ENCODE peak calls at places on chromosomes 1 and 21, in eight cellular contexts. One of them, this sample, is unnamed.
A peak's percentile ranks its signal among the peaks of the same experiment; 100 is the strongest.

GRCh38 chr1:61162513-61163274 is 80.3 kb downstream of the NFIA start:
- DNase-seq in GM04503: no peak
- DNase-seq in astrocyte of the hippocampus: no peak
- DNase-seq in neural crest cell: no peak
- DNase-seq in anterior cingulate cortex: no peak
- DNase-seq in effector CD4-positive, alpha-beta T cell: no peak
- DNase-seq in amniotic stem cell: no peak
- DNase-seq in keratinocyte: no peak
- DNase-seq in this sample: no peak

GRCh38 chr1:191348328-191348727 is 809.9 kb upstream of the RGS18 start:
- DNase-seq in GM04503: no peak
- DNase-seq in astrocyte of the hippocampus: no peak
- DNase-seq in neural crest cell: no peak
- DNase-seq in anterior cingulate cortex: no peak
- DNase-seq in effector CD4-positive, alpha-beta T cell: no peak
- DNase-seq in amniotic stem cell: no peak
- DNase-seq in keratinocyte: no peak
- DNase-seq in this sample: no peak

GRCh38 chr1:24551290-24551859 is 4.5 kb upstream of the NCMAP start:
- DNase-seq in GM04503: no peak
- DNase-seq in astrocyte of the hippocampus: no peak
- DNase-seq in neural crest cell: no peak
- DNase-seq in anterior cingulate cortex: no peak
- DNase-seq in effector CD4-positive, alpha-beta T cell: no peak
- DNase-seq in amniotic stem cell: no peak
- DNase-seq in keratinocyte: no peak
- DNase-seq in this sample: no peak

GRCh38 chr1:151131832-151132675 is 14.4 kb downstream of the SEMA6C start:
- DNase-seq in GM04503: no peak
- DNase-seq in astrocyte of the hippocampus: peak; percentile 51
- DNase-seq in neural crest cell: peak; percentile 30
- DNase-seq in anterior cingulate cortex: no peak
- DNase-seq in effector CD4-positive, alpha-beta T cell: no peak
- DNase-seq in amniotic stem cell: no peak
- DNase-seq in keratinocyte: no peak
- DNase-seq in this sample: no peak

GRCh38 chr1:198064181-198064580 is 92.6 kb upstream of the NEK7 start:
- DNase-seq in GM04503: no peak
- DNase-seq in astrocyte of the hippocampus: no peak
- DNase-seq in neural crest cell: no peak
- DNase-seq in anterior cingulate cortex: no peak
- DNase-seq in effector CD4-positive, alpha-beta T cell: no peak
- DNase-seq in amniotic stem cell: peak; percentile 48
- DNase-seq in keratinocyte: no peak
- DNase-seq in this sample: no peak

GRCh38 chr1:109933856-109934711 is 23.4 kb downstream of the CSF1 start:
- DNase-seq in GM04503: peak; percentile 36
- DNase-seq in astrocyte of the hippocampus: peak; percentile 77
- DNase-seq in neural crest cell: no peak
- DNase-seq in anterior cingulate cortex: no peak
- DNase-seq in effector CD4-positive, alpha-beta T cell: no peak
- DNase-seq in amniotic stem cell: peak; percentile 20
- DNase-seq in keratinocyte: no peak
- DNase-seq in this sample: no peak

GRCh38 chr1:169245706-169246105 is 121.9 kb downstream of the NME7 start:
- DNase-seq in GM04503: no peak
- DNase-seq in astrocyte of the hippocampus: no peak
- DNase-seq in neural crest cell: no peak
- DNase-seq in anterior cingulate cortex: no peak
- DNase-seq in effector CD4-positive, alpha-beta T cell: no peak
- DNase-seq in amniotic stem cell: no peak
- DNase-seq in keratinocyte: no peak
- DNase-seq in this sample: no peak

GRCh38 chr1:201719812-201720521 is 109.0 kb upstream of the IPO9 start:
- DNase-seq in GM04503: peak; percentile 83
- DNase-seq in astrocyte of the hippocampus: peak; percentile 74
- DNase-seq in neural crest cell: no peak
- DNase-seq in anterior cingulate cortex: peak; percentile 31
- DNase-seq in effector CD4-positive, alpha-beta T cell: no peak
- DNase-seq in amniotic stem cell: no peak
- DNase-seq in keratinocyte: no peak
- DNase-seq in this sample: peak; percentile 91

GRCh38 chr21:38349111-38349746 is 92.4 kb downstream of the KCNJ15 start:
- DNase-seq in GM04503: no peak
- DNase-seq in astrocyte of the hippocampus: peak; percentile 93
- DNase-seq in neural crest cell: no peak
- DNase-seq in anterior cingulate cortex: no peak
- DNase-seq in effector CD4-positive, alpha-beta T cell: no peak
- DNase-seq in amniotic stem cell: peak; percentile 35
- DNase-seq in keratinocyte: no peak
- DNase-seq in this sample: peak; percentile 24

GRCh38 chr21:43362306-43362927 is 64.5 kb downstream of the SIK1 start:
- DNase-seq in GM04503: no peak
- DNase-seq in astrocyte of the hippocampus: peak; percentile 61
- DNase-seq in neural crest cell: peak; percentile 26
- DNase-seq in anterior cingulate cortex: peak; percentile 35
- DNase-seq in effector CD4-positive, alpha-beta T cell: peak; percentile 85
- DNase-seq in amniotic stem cell: no peak
- DNase-seq in keratinocyte: no peak
- DNase-seq in this sample: peak; percentile 52

GRCh38 chr1:160779662-160780397 is 16.1 kb upstream of the LY9 start:
- DNase-seq in GM04503: no peak
- DNase-seq in astrocyte of the hippocampus: no peak
- DNase-seq in neural crest cell: peak; percentile 40
- DNase-seq in anterior cingulate cortex: no peak
- DNase-seq in effector CD4-positive, alpha-beta T cell: peak; percentile 26
- DNase-seq in amniotic stem cell: no peak
- DNase-seq in keratinocyte: no peak
- DNase-seq in this sample: peak; percentile 55

GRCh38 chr1:9466780-9467755 is 72.2 kb upstream of the SLC25A33 start:
- DNase-seq in GM04503: peak; percentile 23
- DNase-seq in astrocyte of the hippocampus: peak; percentile 33
- DNase-seq in neural crest cell: no peak
- DNase-seq in anterior cingulate cortex: no peak
- DNase-seq in effector CD4-positive, alpha-beta T cell: no peak
- DNase-seq in amniotic stem cell: no peak
- DNase-seq in keratinocyte: no peak
- DNase-seq in this sample: no peak

GRCh38 chr1:58590019-58590418 is 13.0 kb upstream of the TACSTD2 start:
- DNase-seq in GM04503: no peak
- DNase-seq in astrocyte of the hippocampus: no peak
- DNase-seq in neural crest cell: no peak
- DNase-seq in anterior cingulate cortex: no peak
- DNase-seq in effector CD4-positive, alpha-beta T cell: no peak
- DNase-seq in amniotic stem cell: no peak
- DNase-seq in keratinocyte: no peak
- DNase-seq in this sample: no peak

GRCh38 chr1:218816999-218817398 is 356.7 kb upstream of the LYPLAL1 start:
- DNase-seq in GM04503: no peak
- DNase-seq in astrocyte of the hippocampus: no peak
- DNase-seq in neural crest cell: no peak
- DNase-seq in anterior cingulate cortex: no peak
- DNase-seq in effector CD4-positive, alpha-beta T cell: no peak
- DNase-seq in amniotic stem cell: no peak
- DNase-seq in keratinocyte: no peak
- DNase-seq in this sample: no peak

GRCh38 chr1:53276153-53276901 is 38.0 kb upstream of the MAGOH start:
- DNase-seq in GM04503: no peak
- DNase-seq in astrocyte of the hippocampus: no peak
- DNase-seq in neural crest cell: no peak
- DNase-seq in anterior cingulate cortex: no peak
- DNase-seq in effector CD4-positive, alpha-beta T cell: no peak
- DNase-seq in amniotic stem cell: no peak
- DNase-seq in keratinocyte: no peak
- DNase-seq in this sample: no peak

GRCh38 chr1:112239953-112240352 is 156.1 kb upstream of the CTTNBP2NL start:
- DNase-seq in GM04503: no peak
- DNase-seq in astrocyte of the hippocampus: no peak
- DNase-seq in neural crest cell: no peak
- DNase-seq in anterior cingulate cortex: no peak
- DNase-seq in effector CD4-positive, alpha-beta T cell: no peak
- DNase-seq in amniotic stem cell: no peak
- DNase-seq in keratinocyte: no peak
- DNase-seq in this sample: no peak

GRCh38 chr1:162398999-162399580 is 12.8 kb downstream of the SH2D1B start:
- DNase-seq in GM04503: no peak
- DNase-seq in astrocyte of the hippocampus: peak; percentile 31
- DNase-seq in neural crest cell: no peak
- DNase-seq in anterior cingulate cortex: no peak
- DNase-seq in effector CD4-positive, alpha-beta T cell: no peak
- DNase-seq in amniotic stem cell: no peak
- DNase-seq in keratinocyte: no peak
- DNase-seq in this sample: no peak

GRCh38 chr1:223195281-223195680 is 52.2 kb upstream of the TLR5 start:
- DNase-seq in GM04503: no peak
- DNase-seq in astrocyte of the hippocampus: no peak
- DNase-seq in neural crest cell: no peak
- DNase-seq in anterior cingulate cortex: no peak
- DNase-seq in effector CD4-positive, alpha-beta T cell: no peak
- DNase-seq in amniotic stem cell: no peak
- DNase-seq in keratinocyte: no peak
- DNase-seq in this sample: no peak

GRCh38 chr1:94623560-94624148 is 82.1 kb upstream of the F3 start:
- DNase-seq in GM04503: no peak
- DNase-seq in astrocyte of the hippocampus: peak; percentile 97
- DNase-seq in neural crest cell: no peak
- DNase-seq in anterior cingulate cortex: no peak
- DNase-seq in effector CD4-positive, alpha-beta T cell: no peak
- DNase-seq in amniotic stem cell: no peak
- DNase-seq in keratinocyte: no peak
- DNase-seq in this sample: no peak

GRCh38 chr1:22829001-22829989 is 118.7 kb downstream of the EPHB2 start:
- DNase-seq in GM04503: no peak
- DNase-seq in astrocyte of the hippocampus: peak; percentile 46
- DNase-seq in neural crest cell: no peak
- DNase-seq in anterior cingulate cortex: no peak
- DNase-seq in effector CD4-positive, alpha-beta T cell: no peak
- DNase-seq in amniotic stem cell: no peak
- DNase-seq in keratinocyte: peak; percentile 55
- DNase-seq in this sample: peak; percentile 76

GRCh38 chr1:52574594-52574993 is 21.7 kb upstream of the TUT4 start:
- DNase-seq in GM04503: peak; percentile 86
- DNase-seq in astrocyte of the hippocampus: peak; percentile 90
- DNase-seq in neural crest cell: no peak
- DNase-seq in anterior cingulate cortex: no peak
- DNase-seq in effector CD4-positive, alpha-beta T cell: no peak
- DNase-seq in amniotic stem cell: peak; percentile 80
- DNase-seq in keratinocyte: no peak
- DNase-seq in this sample: no peak

GRCh38 chr1:221394011-221394544 is 347.8 kb downstream of the DUSP10 start:
- DNase-seq in GM04503: peak; percentile 93
- DNase-seq in astrocyte of the hippocampus: peak; percentile 79
- DNase-seq in neural crest cell: no peak
- DNase-seq in anterior cingulate cortex: no peak
- DNase-seq in effector CD4-positive, alpha-beta T cell: no peak
- DNase-seq in amniotic stem cell: peak; percentile 41
- DNase-seq in keratinocyte: no peak
- DNase-seq in this sample: no peak

GRCh38 chr1:202162418-202163280 is 2.2 kb upstream of the PTPN7 start:
- DNase-seq in GM04503: no peak
- DNase-seq in astrocyte of the hippocampus: no peak
- DNase-seq in neural crest cell: no peak
- DNase-seq in anterior cingulate cortex: no peak
- DNase-seq in effector CD4-positive, alpha-beta T cell: no peak
- DNase-seq in amniotic stem cell: no peak
- DNase-seq in keratinocyte: no peak
- DNase-seq in this sample: no peak